ENCODE peak calls at places on chromosomes 16 and 17, in ten cellular contexts. B, R, K, H, C, W, M, J, L and D are unnamed samples. For H3K36me3, the result is how much of the 10 kb centered on the place peaks cover.

GRCh38 chr16:57029161-57030160 is 40.1 kb downstream of the NLRC5 start:
- DNase-seq in B (no peak), R (no peak), K (no peak), H (no peak), C (no peak), W (peak), M (no peak), J (no peak), L (no peak), D (peak)

GRCh38 chr17:41645371-41646063 is 21.1 kb upstream of the KRT17 start:
- DNase-seq in B (no peak), R (no peak), K (no peak), H (no peak), C (peak), W (no peak), M (no peak), J (peak), L (no peak), D (no peak)

GRCh38 chr16:66741131-66741900 is 10.1 kb downstream of the DYNC1LI2 start:
- DNase-seq in B (peak), R (peak), K (peak), H (no peak), C (peak), W (no peak), M (peak), J (peak), L (peak), D (no peak)

GRCh38 chr17:80523054-80523744 is 21.4 kb upstream of the RPTOR start:
- DNase-seq in B (no peak), R (no peak), K (no peak), H (no peak), C (no peak), W (no peak), M (no peak), J (no peak), L (peak), D (no peak)

GRCh38 chr16:22250522-22250921 is 44.4 kb downstream of the EEF2K start:
- DNase-seq in B (no peak), R (no peak), K (no peak), H (no peak), C (no peak), W (no peak), M (no peak), J (no peak), L (no peak), D (no peak)

GRCh38 chr17:44115585-44116415 is 7.6 kb downstream of the HDAC5 start:
- DNase-seq in B (peak), R (no peak), K (no peak), H (no peak), C (peak), W (no peak), M (no peak), J (no peak), L (peak), D (peak)

GRCh38 chr17:73823684-73824083 is 179.4 kb upstream of the SDK2 start:
- DNase-seq in B (no peak), R (no peak), K (no peak), H (no peak), C (no peak), W (no peak), M (no peak), J (no peak), L (no peak), D (no peak)

GRCh38 chr17:47999612-48000011 is 28.7 kb downstream of the CDK5RAP3 start:
- DNase-seq in B (no peak), R (no peak), K (no peak), H (no peak), C (no peak), W (no peak), M (no peak), J (no peak), L (no peak), D (peak)

GRCh38 chr17:28008526-28008925 is 34.0 kb upstream of the NLK start:
- DNase-seq in B (no peak), R (peak), K (peak), H (no peak), C (peak), W (no peak), M (peak), J (no peak), L (peak), D (peak)

GRCh38 chr16:68377667-68378420 is 67.0 kb downstream of the PRMT7 start:
- DNase-seq in B (peak), R (no peak), K (no peak), H (no peak), C (no peak), W (no peak), M (no peak), J (no peak), L (no peak), D (no peak)

GRCh38 chr17:59490259-59490658 is 75.2 kb upstream of the DHX40 start:
- DNase-seq in B (no peak), R (no peak), K (no peak), H (no peak), C (no peak), W (no peak), M (no peak), J (no peak), L (no peak), D (no peak)

GRCh38 chr16:17313085-17313611 is 157.6 kb downstream of the XYLT1 start:
- DNase-seq in B (peak), R (peak), K (peak), H (no peak), C (peak), W (no peak), M (peak), J (peak), L (peak), D (no peak)

GRCh38 chr16:29729116-29729521 is 16.7 kb downstream of the C16orf54 start:
- DNase-seq in B (peak), R (no peak), K (peak), H (no peak), C (peak), W (no peak), M (no peak), J (no peak), L (no peak), D (peak)

GRCh38 chr16:86297391-86297790 is 212.9 kb upstream of the FOXF1 start:
- DNase-seq in B (no peak), R (no peak), K (no peak), H (no peak), C (no peak), W (no peak), M (no peak), J (no peak), L (no peak), D (peak)

GRCh38 chr17:67024736-67025135 is 19.6 kb upstream of the CACNG1 start:
- DNase-seq in B (no peak), R (no peak), K (no peak), H (no peak), C (no peak), W (no peak), M (no peak), J (no peak), L (no peak), D (no peak)

GRCh38 chr16:80824623-80825364 is 20.4 kb upstream of the CDYL2 start:
- DNase-seq in B (peak), R (no peak), K (no peak), H (peak), C (peak), W (no peak), M (peak), J (no peak), L (peak), D (peak)

GRCh38 chr16:67199011-67199807 is at the start of gene ELMO3:
- DNase-seq in B (no peak), R (no peak), K (no peak), H (no peak), C (peak), W (no peak), M (peak), J (no peak), L (peak), D (peak)

GRCh38 chr16:28823291-28823718 is 506 bp downstream of the ATXN2L start:
- DNase-seq in B (peak), R (no peak), K (no peak), H (no peak), C (no peak), W (peak), M (no peak), J (no peak), L (no peak), D (peak)

GRCh38 chr17:44780845-44781480 is 22.2 kb downstream of the ADAM11 start:
- DNase-seq in B (no peak), R (no peak), K (no peak), H (no peak), C (no peak), W (no peak), M (no peak), J (no peak), L (no peak), D (peak)

GRCh38 chr17:34706029-34706428 is 126.6 kb downstream of the TMEM132E start:
- DNase-seq in B (no peak), R (no peak), K (no peak), H (no peak), C (peak), W (no peak), M (no peak), J (no peak), L (peak), D (no peak)

GRCh38 chr16:85524365-85524629 is 88.8 kb upstream of the GSE1 start:
- DNase-seq in B (peak), R (no peak), K (no peak), H (no peak), C (no peak), W (no peak), M (no peak), J (no peak), L (no peak), D (no peak)

GRCh38 chr16:19153876-19154275 is 14.2 kb upstream of the SYT17 start:
- DNase-seq in B (peak), R (no peak), K (no peak), H (no peak), C (no peak), W (no peak), M (no peak), J (no peak), L (no peak), D (no peak)

GRCh38 chr17:7220593-7221280 is 999 bp downstream of the ACADVL start:
- DNase-seq in B (peak), R (peak), K (no peak), H (no peak), C (peak), W (peak), M (peak), J (peak), L (peak), D (peak)

GRCh38 chr16:50040028-50040427 is 15.0 kb downstream of the CNEP1R1 start:
- DNase-seq in B (no peak), R (no peak), K (no peak), H (no peak), C (no peak), W (no peak), M (no peak), J (no peak), L (no peak), D (no peak)

GRCh38 chr16:49213594-49213993 is 68.0 kb downstream of the CBLN1 start:
- DNase-seq in B (no peak), R (no peak), K (no peak), H (no peak), C (no peak), W (no peak), M (no peak), J (no peak), L (no peak), D (peak)

GRCh38 chr17:16255481-16255901 is 38.5 kb downstream of the PIGL start:
- DNase-seq in B (no peak), R (peak), K (peak), H (no peak), C (peak), W (no peak), M (peak), J (no peak), L (peak), D (peak)
- H3K4me3 ChIP-seq in B (no peak), R (peak), K (peak), H (no peak), C (no peak), W (no peak), M (no peak), J (peak), L (no peak), D (no peak)

DNA sequence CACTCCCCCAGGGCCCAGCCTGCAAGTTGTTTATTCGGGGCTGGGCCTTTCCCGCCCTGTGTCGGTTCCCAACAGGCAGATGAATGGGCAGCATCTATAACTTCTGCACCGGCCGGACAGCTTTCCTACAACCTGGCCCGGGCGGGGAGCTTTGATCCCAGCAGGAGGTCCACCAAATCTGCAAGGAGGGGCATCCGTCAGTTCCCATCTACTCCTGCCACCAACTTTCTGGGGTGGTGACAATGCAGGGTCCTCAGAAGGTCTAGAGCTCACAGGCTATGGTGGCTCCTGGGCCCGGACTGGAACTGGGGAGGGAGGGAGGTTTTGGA is 211.9 kb downstream of the NTN1 start:
- DNase-seq in B (no peak), R (no peak), K (no peak), H (no peak), C (no peak), W (no peak), M (no peak), J (no peak), L (no peak), D (no peak)
- H3K36me3 ChIP-seq in B (under half), R (under half), K (under half), H (under half), C (under half), W (under half), M (under half), J (under half), L (under half), D (under half)

GRCh38 chr17:77434136-77435114 is 293.7 kb downstream of the SEC14L1 start:
- DNase-seq in B (peak), R (no peak), K (no peak), H (no peak), C (no peak), W (peak), M (no peak), J (no peak), L (no peak), D (no peak)
- H3K4me3 ChIP-seq in B (peak), R (no peak), K (peak), H (no peak), C (no peak), W (peak), M (no peak), J (peak), L (no peak), D (no peak)

DNA sequence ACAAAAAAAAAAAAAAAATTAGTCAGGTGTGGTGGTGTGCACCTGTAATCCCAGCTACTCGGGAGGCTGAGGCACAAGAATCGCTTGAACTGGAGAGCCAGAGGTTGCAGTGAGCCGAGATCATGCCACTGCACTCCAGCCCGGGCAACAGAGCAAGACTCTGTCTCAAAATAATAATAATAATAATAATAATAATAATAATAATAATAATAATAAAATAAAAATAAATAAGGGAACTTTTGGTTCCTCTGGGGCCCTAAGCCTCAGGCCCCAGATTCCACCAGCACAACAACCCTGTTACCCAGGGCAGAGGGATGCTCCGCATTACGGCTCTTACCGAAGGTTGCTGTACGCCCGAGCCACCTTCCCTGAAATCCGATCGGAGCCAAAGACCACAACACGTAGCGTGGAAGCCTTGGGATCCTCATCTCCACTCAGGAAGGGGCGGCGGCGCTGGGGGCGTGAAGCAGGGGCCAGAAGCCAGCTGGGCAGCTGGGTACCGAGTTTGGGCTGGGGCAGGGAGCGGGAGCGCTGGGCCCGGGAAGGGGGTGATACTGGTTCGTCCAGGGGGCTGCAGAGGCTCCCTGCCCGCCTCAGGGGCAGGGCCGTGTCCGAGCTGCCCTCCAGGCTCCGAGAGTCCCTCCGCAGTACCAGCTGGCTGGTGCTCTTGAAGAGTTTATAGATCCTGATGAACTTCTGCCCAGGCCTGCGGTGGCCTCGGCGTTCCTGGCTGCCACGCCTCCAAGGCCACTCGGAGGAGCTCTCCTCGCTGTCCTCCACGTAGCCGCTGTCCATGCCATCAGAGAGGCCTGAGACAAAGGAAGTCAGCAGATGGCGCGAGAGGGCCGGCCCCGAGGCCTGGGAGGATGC is 20.6 kb upstream of the PIK3R6 start:
- DNase-seq in B (no peak), R (peak), K (peak), H (no peak), C (peak), W (no peak), M (no peak), J (no peak), L (peak), D (peak)
- H3K36me3 ChIP-seq in B (under half), R (under half), K (under half), H (under half), C (under half), W (half or more), M (under half), J (under half), L (under half), D (under half)

GRCh38 chr17:57247913-57248312 is 8.4 kb upstream of the MSI2 start:
- DNase-seq in B (no peak), R (no peak), K (no peak), H (no peak), C (no peak), W (no peak), M (no peak), J (no peak), L (no peak), D (no peak)

GRCh38 chr17:57245786-57246185 is 10.5 kb upstream of the MSI2 start:
- DNase-seq in B (no peak), R (no peak), K (no peak), H (no peak), C (no peak), W (no peak), M (no peak), J (no peak), L (no peak), D (no peak)

GRCh38 chr17:57249520-57249919 is 6.8 kb upstream of the MSI2 start:
- DNase-seq in B (no peak), R (no peak), K (no peak), H (no peak), C (no peak), W (no peak), M (no peak), J (no peak), L (no peak), D (no peak)

GRCh38 chr17:57246257-57246656 is 10.1 kb upstream of the MSI2 start:
- DNase-seq in B (no peak), R (no peak), K (no peak), H (no peak), C (no peak), W (no peak), M (no peak), J (no peak), L (no peak), D (no peak)

DNA sequence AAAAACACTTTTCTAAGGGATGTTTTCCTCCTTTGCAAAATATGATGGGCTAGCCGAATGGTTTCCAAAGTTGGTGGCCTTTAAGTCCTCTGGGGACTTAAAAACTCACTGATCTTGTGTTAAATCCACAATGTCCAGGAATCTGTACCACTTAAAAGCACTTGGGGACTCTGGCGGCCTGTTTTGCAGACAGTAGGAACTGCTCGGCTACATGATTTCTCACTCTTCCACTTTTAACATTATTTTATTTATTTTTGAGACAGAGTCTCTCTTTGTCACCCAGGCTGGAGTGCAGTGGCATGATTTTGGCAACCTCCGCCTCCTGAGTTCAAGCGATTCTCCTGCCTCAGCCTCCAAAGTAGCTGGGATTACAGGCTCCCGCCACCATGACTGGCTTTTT is 9.1 kb upstream of the MSI2 start:
- DNase-seq in B (no peak), R (no peak), K (no peak), H (no peak), C (no peak), W (no peak), M (no peak), J (no peak), L (no peak), D (no peak)
- H3K4me3 ChIP-seq in B (no peak), R (no peak), K (no peak), H (no peak), C (no peak), W (no peak), M (no peak), J (no peak), L (no peak), D (no peak)

DNA sequence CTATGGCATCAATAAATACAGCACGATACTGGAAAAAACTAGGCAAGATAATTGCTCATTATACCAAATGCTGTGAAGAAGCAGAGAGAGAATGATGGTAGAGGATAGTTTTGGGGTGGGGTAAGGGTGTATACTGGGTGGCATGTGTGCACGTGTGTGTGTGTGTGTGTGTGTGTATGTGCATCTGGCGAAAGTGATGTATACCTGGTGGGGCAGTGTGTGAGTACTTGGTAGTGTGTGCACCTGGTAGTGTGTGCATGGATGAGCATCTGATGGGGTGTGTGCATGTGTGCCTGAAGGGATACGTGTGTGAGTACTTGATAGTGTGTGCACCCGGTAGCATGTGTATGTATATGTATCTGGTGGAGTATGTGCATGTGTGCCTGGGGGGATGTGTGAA is 347.3 kb downstream of the CPPED1 start:
- DNase-seq in B (no peak), R (no peak), K (no peak), H (no peak), C (no peak), W (no peak), M (no peak), J (no peak), L (no peak), D (no peak)
- H3K36me3 ChIP-seq in B (under half), R (under half), K (under half), H (under half), C (under half), W (under half), M (under half), J (under half), L (under half), D (under half)

DNA sequence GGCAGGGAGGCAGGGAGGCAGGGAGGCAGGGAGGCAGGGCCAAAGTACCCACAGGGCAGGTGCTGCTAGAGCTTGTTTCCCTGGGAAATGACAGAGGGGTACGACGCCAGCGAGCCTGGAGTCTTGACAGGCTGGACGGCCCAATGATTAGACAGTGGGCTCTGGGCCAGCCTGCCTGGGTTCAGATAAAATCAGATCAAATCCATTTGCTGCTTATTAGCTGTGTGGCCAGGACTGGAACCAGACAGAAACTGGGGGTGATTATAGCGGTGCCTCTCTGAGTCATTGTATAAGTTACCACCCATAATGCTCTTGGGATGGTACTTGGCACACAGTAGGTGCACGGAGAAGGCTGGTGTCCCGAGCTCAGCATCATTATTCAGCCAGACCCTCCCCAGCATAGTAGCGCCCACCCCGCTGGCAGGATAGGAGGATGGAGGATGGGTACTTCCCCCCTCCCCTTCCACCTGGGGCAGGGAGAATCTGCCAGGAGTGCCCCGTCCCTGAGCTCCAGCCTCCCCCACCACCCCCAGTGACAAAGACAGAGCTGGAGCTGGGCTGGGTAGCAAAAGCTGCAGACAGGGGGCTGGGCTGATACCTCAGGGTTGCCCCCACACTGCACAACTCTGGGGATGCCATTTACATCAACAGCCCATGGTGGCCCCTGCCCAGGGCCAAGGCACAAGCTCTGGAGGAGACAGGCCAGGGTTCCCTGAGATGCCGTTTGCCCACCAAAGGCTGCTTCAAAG is 77.6 kb upstream of the TNRC6C start:
- DNase-seq in B (peak), R (no peak), K (no peak), H (no peak), C (no peak), W (peak), M (no peak), J (no peak), L (no peak), D (peak)
- H3K4me3 ChIP-seq in B (peak), R (no peak), K (no peak), H (peak), C (no peak), W (peak), M (no peak), J (no peak), L (no peak), D (no peak)

GRCh38 chr16:11880047-11880446 is 28.7 kb upstream of the RSL1D1 start:
- DNase-seq in B (no peak), R (no peak), K (no peak), H (no peak), C (no peak), W (no peak), M (no peak), J (no peak), L (no peak), D (no peak)
- H3K36me3 ChIP-seq in B (half or more), R (under half), K (under half), H (under half), C (under half), W (under half), M (under half), J (under half), L (under half), D (under half)